ENCODE peak calls at places on chromosomes 3 and 15, in four cellular contexts. C is heart left ventricle; Q is CD8-positive, alpha-beta T cell; Z is thyroid gland. A is an unnamed sample.

GRCh38 chr3:150483226-150483625 is 63.1 kb downstream of the SERP1 start:
- DNase-seq in C (no peak), Q (no peak), Z (no peak), A (no peak)

GRCh38 chr15:90063733-90064247 is 38.5 kb downstream of the IDH2 start:
- DNase-seq in C (peak), Q (no peak), Z (no peak), A (peak)

GRCh38 chr15:68820205-68820588 is 498 bp downstream of the ANP32A start:
- DNase-seq in C (peak), Q (peak), Z (peak), A (peak)

GRCh38 chr15:70474682-70475438 is 288.5 kb downstream of the UACA start:
- DNase-seq in C (peak), Q (no peak), Z (peak), A (no peak)

GRCh38 chr3:10015476-10015904 is 10.7 kb upstream of the FANCD2 start:
- DNase-seq in C (peak), Q (no peak), Z (peak), A (peak)

GRCh38 chr15:77696871-77697270 is 64.2 kb upstream of the LINGO1 start:
- DNase-seq in C (no peak), Q (no peak), Z (no peak), A (peak)

GRCh38 chr3:38314767-38315487 is 31.7 kb upstream of the XYLB start:
- DNase-seq in C (no peak), Q (no peak), Z (no peak), A (no peak)

GRCh38 chr15:38669160-38669505 is 104.5 kb upstream of the RASGRP1 start:
- DNase-seq in C (no peak), Q (no peak), Z (no peak), A (no peak)

GRCh38 chr3:156750191-156750873 is 75.8 kb upstream of the LEKR1 start:
- DNase-seq in C (no peak), Q (no peak), Z (no peak), A (no peak)

GRCh38 chr3:148865039-148865438 is at the start of gene CPA3:
- DNase-seq in C (no peak), Q (no peak), Z (no peak), A (no peak)

GRCh38 chr3:48999085-48999858 is 7.9 kb upstream of the WDR6 start:
- DNase-seq in C (no peak), Q (no peak), Z (no peak), A (no peak)

GRCh38 chr3:149215474-149215873 is 6.2 kb downstream of the CP start:
- DNase-seq in C (no peak), Q (no peak), Z (no peak), A (no peak)

GRCh38 chr3:14636496-14637087 is 15.0 kb upstream of the CCDC174 start:
- DNase-seq in C (no peak), Q (no peak), Z (no peak), A (no peak)

GRCh38 chr3:60792287-60792852 is 458.9 kb downstream of the FHIT start:
- DNase-seq in C (no peak), Q (no peak), Z (no peak), A (no peak)

GRCh38 chr3:107416886-107417285 is 39.6 kb downstream of the CCDC54 start:
- DNase-seq in C (no peak), Q (no peak), Z (no peak), A (no peak)

GRCh38 chr15:31403606-31404005 is 77.0 kb downstream of the KLF13 start:
- DNase-seq in C (no peak), Q (no peak), Z (no peak), A (no peak)

GRCh38 chr3:172717493-172718088 is 6.7 kb upstream of the NCEH1 start:
- DNase-seq in C (no peak), Q (no peak), Z (no peak), A (no peak)

GRCh38 chr3:42340466-42340865 is 69.9 kb downstream of the LYZL4 start:
- DNase-seq in C (no peak), Q (no peak), Z (no peak), A (no peak)

GRCh38 chr3:131349946-131350347 is 31.6 kb upstream of the NUDT16 start:
- DNase-seq in C (no peak), Q (no peak), Z (peak), A (no peak)

GRCh38 chr15:32942286-32942927 is 224.6 kb downstream of the GREM1 start:
- DNase-seq in C (no peak), Q (no peak), Z (no peak), A (no peak)

DNA sequence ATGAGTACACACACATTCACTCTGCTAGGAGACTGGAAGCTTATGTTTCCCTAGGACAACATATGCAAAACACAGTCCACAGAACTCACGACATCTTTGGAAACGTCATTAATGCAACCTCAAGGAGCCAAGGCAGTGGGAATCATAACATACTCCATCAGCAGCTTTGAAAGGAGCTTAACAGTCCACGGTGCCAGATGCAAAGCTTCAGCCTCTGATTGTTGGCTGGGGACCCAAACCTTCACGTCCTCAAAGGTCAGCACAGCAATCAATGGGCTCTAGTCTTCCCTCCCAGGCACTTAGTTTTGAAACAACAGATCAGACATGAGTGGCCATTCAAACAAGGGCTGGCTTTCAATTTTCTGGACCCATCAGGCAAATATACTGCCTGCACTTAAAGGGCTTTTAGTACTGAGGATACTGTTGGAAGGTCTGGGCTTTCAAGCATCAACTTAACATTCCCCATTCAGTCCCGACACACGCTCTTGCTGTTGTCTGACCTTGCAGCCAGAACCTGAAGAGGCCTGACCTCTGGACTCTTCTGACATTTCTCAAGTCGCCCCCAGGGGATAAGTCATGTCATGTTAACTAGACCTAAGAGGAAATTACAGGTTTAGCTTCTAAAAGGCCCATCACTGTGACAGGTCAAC is 223.0 kb downstream of the PDZRN3 start:
- DNase-seq in C (no peak), Q (no peak), Z (no peak), A (no peak)
- H3K27ac ChIP-seq in C (no peak), Q (no peak), Z (no peak), A (no peak)

DNA sequence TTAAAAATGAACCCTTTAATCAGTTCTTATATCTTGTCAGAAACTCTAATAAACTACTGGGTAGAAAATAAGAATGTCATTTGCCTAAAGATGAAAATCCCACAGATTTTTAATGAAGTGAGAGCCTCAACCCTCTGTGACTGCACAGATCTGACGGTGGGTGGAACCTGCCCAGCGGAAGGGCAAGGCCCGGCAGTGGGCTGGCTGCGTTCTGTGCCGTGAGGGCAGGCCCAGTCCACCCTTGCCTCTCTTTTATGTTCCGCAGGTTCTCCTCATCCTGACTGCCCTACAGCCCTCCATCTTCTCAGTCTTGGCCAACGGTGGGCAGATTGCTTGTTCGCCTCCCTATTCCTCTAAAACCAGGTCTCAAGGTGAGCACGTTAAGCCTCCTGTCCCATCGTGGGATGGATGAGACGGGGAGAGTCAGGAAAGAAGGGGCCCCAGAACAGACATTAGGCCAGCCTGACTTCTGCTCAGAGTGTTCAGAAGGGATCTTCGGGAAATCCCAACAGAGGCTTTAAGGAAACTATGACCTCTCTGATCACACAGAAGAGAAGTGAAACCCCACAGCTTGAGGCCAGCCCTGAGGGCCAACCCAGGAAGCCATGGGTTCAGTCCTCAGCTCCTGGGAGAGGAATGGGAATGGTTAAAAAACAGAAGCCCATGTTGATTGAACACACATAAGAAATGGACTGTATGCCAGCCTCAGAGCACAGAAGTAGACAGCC is 16.0 kb downstream of the SLC51A start:
- DNase-seq in C (no peak), Q (no peak), Z (no peak), A (no peak)
- H3K27ac ChIP-seq in C (no peak), Q (no peak), Z (no peak), A (no peak)

GRCh38 chr15:96560246-96560895 is 229.9 kb downstream of the NR2F2 start:
- DNase-seq in C (no peak), Q (no peak), Z (no peak), A (no peak)

GRCh38 chr15:96564546-96564945 is 234.0 kb downstream of the NR2F2 start:
- DNase-seq in C (no peak), Q (no peak), Z (no peak), A (no peak)

GRCh38 chr15:96561593-96561992 is 231.1 kb downstream of the NR2F2 start:
- DNase-seq in C (no peak), Q (no peak), Z (no peak), A (no peak)

DNA sequence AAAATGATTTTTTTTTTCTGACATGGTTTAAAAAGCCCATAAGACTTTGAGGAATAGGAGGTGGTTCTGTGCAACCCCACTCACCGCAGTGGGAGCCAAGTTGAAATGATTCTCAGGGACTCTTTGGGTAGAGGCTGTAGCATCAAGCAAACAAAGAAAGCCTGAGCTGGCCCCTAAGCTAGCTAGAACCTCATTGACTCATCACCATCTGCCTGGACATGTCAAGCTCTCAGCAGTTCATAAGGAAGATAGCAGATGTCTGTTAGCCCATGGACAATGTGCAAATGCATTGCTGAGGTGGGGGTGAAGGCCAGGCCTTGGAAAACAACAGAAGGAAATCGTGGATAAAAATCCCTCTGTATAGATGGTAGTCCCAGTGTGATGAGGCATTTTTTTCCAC is 234.8 kb downstream of the NR2F2 start:
- DNase-seq in C (no peak), Q (no peak), Z (no peak), A (no peak)
- H3K27ac ChIP-seq in C (no peak), Q (no peak), Z (no peak), A (no peak)

DNA sequence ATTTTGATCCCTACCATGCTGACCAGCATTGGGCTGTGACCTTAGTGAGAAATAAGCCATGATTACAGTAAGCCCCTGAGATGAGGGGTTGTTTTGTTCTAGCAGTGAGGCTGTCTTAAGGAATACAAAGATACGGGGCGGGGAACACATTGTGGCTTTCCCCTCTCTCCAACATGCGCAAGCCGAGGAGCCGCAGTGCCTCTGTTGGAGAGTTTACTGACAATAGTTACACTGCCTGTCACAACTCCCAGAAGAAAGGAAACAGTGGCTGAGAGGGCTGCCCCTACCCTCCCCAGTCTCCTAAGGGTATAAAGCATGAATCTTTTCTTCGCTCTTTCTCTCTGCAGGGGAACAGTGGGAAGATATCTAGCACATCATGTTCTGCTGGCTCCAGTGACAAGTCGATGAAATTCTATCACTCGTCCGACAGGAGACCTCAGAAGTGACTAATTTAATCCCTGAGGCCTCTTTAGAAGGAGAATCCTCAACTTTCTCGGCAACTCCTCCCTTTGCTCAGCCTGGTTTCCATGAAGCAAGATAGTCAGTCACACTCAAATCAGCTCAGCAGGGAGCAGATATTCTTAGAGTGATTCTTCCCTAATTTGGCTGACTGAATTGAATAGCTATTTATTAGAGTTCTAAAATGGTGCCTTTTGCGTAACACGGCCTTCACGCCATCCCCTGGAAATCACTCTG is 409.0 kb upstream of the PROK2 start:
- DNase-seq in C (no peak), Q (no peak), Z (no peak), A (no peak)
- H3K27ac ChIP-seq in C (no peak), Q (no peak), Z (no peak), A (no peak)

DNA sequence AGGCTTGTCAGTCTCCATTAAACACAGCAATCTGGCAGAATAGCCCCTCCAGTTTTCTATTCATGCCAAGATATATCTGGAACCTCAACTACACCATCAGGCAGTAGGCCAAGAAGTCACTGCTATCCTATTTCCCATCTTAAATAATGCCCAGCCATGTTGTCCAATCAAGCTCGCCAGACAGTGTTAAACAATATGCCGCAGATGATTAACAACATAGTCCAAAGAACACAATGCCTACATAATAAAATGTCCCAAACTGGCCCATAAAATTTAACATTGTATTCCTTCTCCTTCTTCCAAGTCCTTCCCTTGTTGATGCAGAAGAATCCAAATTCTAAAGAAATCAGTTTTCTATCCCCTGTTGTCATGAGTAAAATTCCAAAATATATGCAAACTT is 427.4 kb upstream of the PPP2R3A start:
- DNase-seq in C (no peak), Q (no peak), Z (no peak), A (no peak)
- H3K27ac ChIP-seq in C (no peak), Q (no peak), Z (no peak), A (no peak)

GRCh38 chr3:113629941-113630340 is 66.5 kb downstream of the USF3 start:
- DNase-seq in C (no peak), Q (no peak), Z (peak), A (no peak)
- H3K27ac ChIP-seq in C (no peak), Q (no peak), Z (no peak), A (no peak)

GRCh38 chr15:81224232-81224631 is 27.6 kb downstream of the IL16 start:
- DNase-seq in C (no peak), Q (no peak), Z (no peak), A (no peak)
- H3K27ac ChIP-seq in C (peak), Q (no peak), Z (no peak), A (no peak)

A was measured in testis.